ENCODE peak calls at places on chromosome 14, in nine cellular contexts. R is upper lobe of left lung, E is fibroblast of mammary gland, X is SK-N-SH, Q is GM10248, N is IMR-90, F is body of pancreas, D is AG04450, L is astrocyte of the spinal cord. B is an unnamed sample.

GRCh38 chr14:71060274-71060673 is 153.0 kb downstream of the PCNX1 start:
- DNase-seq in R (no peak), E (no peak), X (no peak), Q (no peak), N (no peak), F (no peak), D (no peak), L (no peak), B (no peak)

GRCh38 chr14:92717571-92718042 is 30.8 kb downstream of the LGMN start:
- DNase-seq in R (no peak), E (peak; percentile 66), X (no peak), Q (no peak), N (no peak), F (no peak), D (no peak), L (no peak), B (no peak)

GRCh38 chr14:24307575-24308341 is at the start of gene CIDEB:
- DNase-seq in R (no peak), E (peak; percentile 60), X (peak; percentile 87), Q (peak; percentile 74), N (peak; percentile 43), F (peak; percentile 85), D (no peak), L (peak; percentile 53), B (peak; percentile 48)

GRCh38 chr14:82621881-82622450 is 1088.3 kb upstream of the SEL1L start:
- DNase-seq in R (no peak), E (no peak), X (peak; percentile 1), Q (no peak), N (no peak), F (no peak), D (no peak), L (no peak), B (no peak)

GRCh38 chr14:74978416-74978947 is 23.1 kb upstream of the PGF start:
- DNase-seq in R (no peak), E (no peak), X (peak; percentile 94), Q (no peak), N (no peak), F (no peak), D (no peak), L (peak; percentile 23), B (no peak)

GRCh38 chr14:104283197-104284106 is 145.1 kb downstream of the KIF26A start:
- DNase-seq in R (peak; percentile 59), E (no peak), X (no peak), Q (no peak), N (no peak), F (peak; percentile 5), D (no peak), L (no peak), B (no peak)

GRCh38 chr14:24268225-24268624 is 3.2 kb downstream of the RABGGTA start:
- DNase-seq in R (peak; percentile 54), E (no peak), X (no peak), Q (no peak), N (no peak), F (no peak), D (no peak), L (no peak), B (no peak)

GRCh38 chr14:58587271-58587670 is 50.5 kb upstream of the DACT1 start:
- DNase-seq in R (no peak), E (peak; percentile 52), X (no peak), Q (no peak), N (peak; percentile 87), F (no peak), D (peak; percentile 54), L (peak; percentile 24), B (no peak)

DNA sequence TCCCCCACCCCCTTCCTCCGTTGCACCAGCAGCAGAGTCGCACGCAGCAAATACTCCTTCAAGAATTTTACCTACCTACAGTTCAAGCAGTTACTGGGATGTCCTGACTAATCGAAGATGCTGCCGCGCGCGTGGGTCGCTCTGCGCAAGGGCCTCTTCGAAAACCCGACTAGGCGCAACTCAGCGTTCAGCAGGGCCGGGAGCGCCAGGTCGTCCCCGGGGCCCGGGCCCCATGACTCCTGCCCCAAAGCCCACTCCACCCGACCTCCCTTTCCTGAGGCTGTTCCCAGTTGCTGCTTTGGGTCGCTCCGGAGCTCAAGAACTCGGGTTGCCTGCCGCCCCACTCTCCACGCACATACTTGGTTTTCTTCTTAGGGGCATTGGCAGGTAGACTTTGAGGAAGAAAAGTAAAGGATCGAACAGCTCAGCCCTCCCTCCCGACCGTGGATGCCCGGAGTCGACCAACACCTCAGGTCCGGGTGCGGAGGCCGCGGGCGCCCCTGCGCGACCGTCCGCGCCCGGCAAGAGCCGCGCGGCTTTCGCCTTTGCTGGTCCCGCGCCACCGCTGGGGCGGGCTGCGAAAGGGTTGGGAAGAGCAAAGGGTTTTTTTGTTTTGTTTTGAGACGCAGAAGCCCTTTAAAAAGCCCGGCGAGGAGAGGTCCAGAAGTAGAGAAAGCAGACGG is 1.9 kb downstream of the BMP4 start:
- DNase-seq in R (peak; percentile 88), E (peak; percentile 17), X (no peak), Q (no peak), N (peak; percentile 36), F (no peak), D (no peak), L (peak; percentile 11), B (no peak)
- TF ChIP-seq CTCF in R (no peak), E (no peak), X (no peak), Q (peak; percentile 25), N (peak; percentile 14), F (no peak), D (no peak), L (peak; percentile 17), B (no peak)

DNA sequence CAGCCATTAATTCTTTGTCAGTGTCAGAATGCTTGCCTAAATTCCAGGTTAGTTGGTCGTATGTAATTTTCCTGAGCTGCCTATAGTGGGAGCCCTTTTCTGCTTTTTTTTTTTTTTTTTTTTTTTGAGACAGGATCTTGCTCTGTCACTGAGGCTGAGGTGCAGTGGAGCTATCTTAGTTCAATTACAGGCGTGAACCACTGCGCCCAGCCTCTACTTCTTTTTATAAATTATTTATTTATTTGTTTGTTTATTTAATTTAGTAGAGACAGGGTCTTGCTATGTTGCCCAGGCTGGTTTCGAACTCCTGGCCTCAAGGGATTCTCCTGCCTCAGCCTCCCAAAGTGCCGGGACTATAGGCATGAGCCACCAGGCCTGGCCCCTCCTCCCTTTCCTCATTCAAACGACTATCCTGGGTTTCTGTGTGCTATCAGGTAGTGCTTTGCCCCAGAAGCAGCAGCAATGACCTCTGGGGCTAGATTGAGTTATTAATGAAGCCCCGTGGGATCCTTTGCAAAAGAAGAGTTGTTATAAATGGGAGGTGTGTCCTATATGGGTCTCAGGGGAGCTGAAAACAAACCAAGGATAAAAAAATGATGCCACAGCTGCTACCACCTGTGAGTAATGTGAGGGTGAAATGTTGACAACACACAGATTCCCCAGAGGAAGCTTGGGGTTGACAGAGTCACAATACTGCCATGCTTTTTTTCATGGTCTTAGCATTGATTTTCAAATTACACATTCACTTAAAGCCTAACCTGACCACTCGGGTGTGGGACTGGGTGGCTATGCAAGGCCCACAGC is 34.6 kb upstream of the NFKBIA start:
- DNase-seq in R (no peak), E (peak; percentile 17), X (peak; percentile 19), Q (peak; percentile 32), N (no peak), F (no peak), D (no peak), L (no peak), B (no peak)
- TF ChIP-seq CTCF in R (peak; percentile 5), E (peak; percentile 62), X (peak; percentile 65), Q (peak; percentile 42), N (peak; percentile 50), F (no peak), D (peak; percentile 65), L (peak; percentile 60), B (no peak)

GRCh38 chr14:30873308-30874119 is 845 bp upstream of the COCH start:
- DNase-seq in R (no peak), E (no peak), X (no peak), Q (no peak), N (no peak), F (no peak), D (no peak), L (no peak), B (no peak)

GRCh38 chr14:30874999-30875787 is 834 bp downstream of the COCH start:
- DNase-seq in R (peak; percentile 87), E (no peak), X (no peak), Q (peak; percentile 46), N (no peak), F (no peak), D (no peak), L (no peak), B (peak; percentile 32)

GRCh38 chr14:30875788-30876053 is 1.4 kb downstream of the COCH start:
- DNase-seq in R (no peak), E (no peak), X (no peak), Q (no peak), N (no peak), F (no peak), D (no peak), L (no peak), B (no peak)

GRCh38 chr14:30872602-30873001 is 1.8 kb upstream of the COCH start:
- DNase-seq in R (no peak), E (no peak), X (no peak), Q (no peak), N (no peak), F (no peak), D (no peak), L (no peak), B (no peak)

GRCh38 chr14:30874120-30874998 is at the start of gene COCH:
- DNase-seq in R (peak; percentile 89), E (no peak), X (peak; percentile 92), Q (peak; percentile 86), N (no peak), F (peak; percentile 47), D (no peak), L (no peak), B (peak; percentile 66)
- TF ChIP-seq CTCF in R (peak; percentile 41), E (no peak), X (peak; percentile 23), Q (peak; percentile 51), N (peak; percentile 15), F (peak; percentile 43), D (peak; percentile 7), L (peak; percentile 27), B (no peak)

GRCh38 chr14:61733972-61734371 is 28.2 kb upstream of the SNAPC1 start:
- DNase-seq in R (no peak), E (no peak), X (no peak), Q (no peak), N (no peak), F (no peak), D (no peak), L (no peak), B (no peak)

GRCh38 chr14:61726772-61727658 is 31.7 kb downstream of the HIF1A start:
- DNase-seq in R (no peak), E (no peak), X (no peak), Q (no peak), N (no peak), F (no peak), D (no peak), L (no peak), B (no peak)

GRCh38 chr14:61736751-61737150 is 25.5 kb upstream of the SNAPC1 start:
- DNase-seq in R (no peak), E (no peak), X (no peak), Q (no peak), N (peak; percentile 37), F (no peak), D (no peak), L (no peak), B (no peak)

DNA sequence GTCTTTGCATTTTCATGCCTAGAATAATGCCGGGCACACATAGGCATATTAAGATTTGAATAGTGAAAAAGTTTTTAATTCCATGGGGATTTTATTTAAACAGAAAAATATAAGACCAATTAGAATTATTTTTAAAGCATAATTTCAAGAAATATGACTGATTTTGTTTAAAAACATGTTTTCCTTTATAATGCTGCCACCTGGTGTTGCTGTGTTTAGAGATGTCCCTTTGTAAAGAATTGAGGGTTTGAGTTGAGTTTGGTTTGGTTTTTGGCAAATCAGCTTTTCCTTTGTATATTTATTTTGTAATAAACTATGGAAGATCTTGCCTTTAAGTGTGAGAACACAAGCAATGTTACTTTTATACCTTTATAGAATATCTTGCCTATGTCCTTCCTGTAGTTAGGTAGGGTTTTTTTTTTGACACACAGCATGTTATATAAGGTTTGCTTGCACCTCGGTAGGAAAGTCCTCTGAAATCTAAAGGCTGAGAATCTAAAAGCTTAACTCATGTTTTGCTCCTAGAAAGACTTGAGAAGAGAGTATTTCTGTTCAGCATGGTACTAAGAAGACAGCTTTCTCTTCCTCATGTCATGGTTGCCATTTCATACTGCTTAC is 31.4 kb upstream of the SNAPC1 start:
- DNase-seq in R (no peak), E (no peak), X (no peak), Q (no peak), N (no peak), F (no peak), D (no peak), L (no peak), B (no peak)
- TF ChIP-seq CTCF in R (peak; percentile 41), E (peak; percentile 22), X (peak; percentile 76), Q (peak; percentile 42), N (peak; percentile 30), F (no peak), D (peak; percentile 49), L (no peak), B (no peak)

B was measured in activated B cell treated with CpG ODN at 0.5 μM for 24 hours.